ENCODE peak calls at places on chromosomes 5 and 9, in eight cellular contexts. One of them, this sample, is unnamed. For H3K4me1, the result is how much of the 10 kb centered on the place peaks cover.

GRCh38 chr5:58968350-58968749 is 385.5 kb downstream of the RAB3C start:
- DNase-seq in stomach: no peak
- DNase-seq in HepG2: no peak
- DNase-seq in spleen: no peak
- DNase-seq in suprapubic skin: no peak
- DNase-seq in HCT116: no peak
- DNase-seq in sigmoid colon: no peak
- DNase-seq in K562: no peak
- DNase-seq in this sample: no peak

GRCh38 chr5:124393564-124394379 is 352.7 kb downstream of the ZNF608 start:
- DNase-seq in K562: no peak
- DNase-seq in stomach: no peak
- DNase-seq in HepG2: no peak
- DNase-seq in suprapubic skin: no peak
- DNase-seq in sigmoid colon: no peak
- DNase-seq in HCT116: no peak
- DNase-seq in spleen: no peak
- DNase-seq in this sample: no peak

GRCh38 chr9:130985606-130986162 is 23.3 kb upstream of the LAMC3 start:
- DNase-seq in K562: peak
- DNase-seq in HCT116: no peak
- DNase-seq in HepG2: no peak
- DNase-seq in stomach: no peak
- DNase-seq in suprapubic skin: no peak
- DNase-seq in spleen: no peak
- DNase-seq in sigmoid colon: no peak
- DNase-seq in this sample: no peak

GRCh38 chr9:112575107-112575506 is 88.5 kb downstream of the KIAA1958 start:
- DNase-seq in HCT116: no peak
- DNase-seq in suprapubic skin: no peak
- DNase-seq in HepG2: no peak
- DNase-seq in spleen: no peak
- DNase-seq in K562: no peak
- DNase-seq in sigmoid colon: no peak
- DNase-seq in stomach: no peak
- DNase-seq in this sample: no peak

GRCh38 chr9:115946530-115946929 is 207.1 kb upstream of the PAPPA start:
- DNase-seq in sigmoid colon: no peak
- DNase-seq in stomach: no peak
- DNase-seq in spleen: no peak
- DNase-seq in HepG2: peak
- DNase-seq in K562: no peak
- DNase-seq in HCT116: no peak
- DNase-seq in suprapubic skin: no peak
- DNase-seq in this sample: no peak

GRCh38 chr9:112061152-112061740 is 113.9 kb downstream of the SUSD1 start:
- DNase-seq in HCT116: peak
- DNase-seq in stomach: peak
- DNase-seq in HepG2: peak
- DNase-seq in suprapubic skin: no peak
- DNase-seq in sigmoid colon: peak
- DNase-seq in spleen: peak
- DNase-seq in K562: peak
- DNase-seq in this sample: no peak

GRCh38 chr9:104974053-104974983 is 46.4 kb upstream of the ABCA1 start:
- DNase-seq in HCT116: no peak
- DNase-seq in HepG2: peak
- DNase-seq in stomach: no peak
- DNase-seq in spleen: no peak
- DNase-seq in sigmoid colon: no peak
- DNase-seq in K562: no peak
- DNase-seq in suprapubic skin: no peak
- DNase-seq in this sample: no peak

GRCh38 chr5:135433626-135434426 is 13.3 kb downstream of the DCANP1 start:
- DNase-seq in stomach: no peak
- DNase-seq in HepG2: peak
- DNase-seq in sigmoid colon: no peak
- DNase-seq in K562: peak
- DNase-seq in spleen: peak
- DNase-seq in suprapubic skin: no peak
- DNase-seq in HCT116: no peak
- DNase-seq in this sample: no peak

GRCh38 chr5:72163349-72163983 is 56.2 kb downstream of the MAP1B start:
- DNase-seq in K562: no peak
- DNase-seq in spleen: no peak
- DNase-seq in HCT116: no peak
- DNase-seq in sigmoid colon: no peak
- DNase-seq in HepG2: no peak
- DNase-seq in suprapubic skin: no peak
- DNase-seq in stomach: no peak
- DNase-seq in this sample: no peak

GRCh38 chr9:126804696-126805545 is at the start of gene ZBTB43:
- DNase-seq in sigmoid colon: peak
- DNase-seq in HepG2: peak
- DNase-seq in stomach: peak
- DNase-seq in HCT116: peak
- DNase-seq in suprapubic skin: peak
- DNase-seq in spleen: peak
- DNase-seq in K562: peak
- DNase-seq in this sample: peak
- TF ChIP-seq POLR2AphosphoS5 in sigmoid colon: peak
- TF ChIP-seq POLR2AphosphoS5 in HepG2: peak
- TF ChIP-seq POLR2AphosphoS5 in stomach: peak
- TF ChIP-seq POLR2AphosphoS5 in HCT116: peak
- TF ChIP-seq POLR2AphosphoS5 in suprapubic skin: peak
- TF ChIP-seq POLR2AphosphoS5 in spleen: peak
- TF ChIP-seq POLR2AphosphoS5 in K562: peak
- TF ChIP-seq POLR2AphosphoS5 in this sample: peak

GRCh38 chr5:149300441-149300840 is 28.8 kb downstream of the AFAP1L1 start:
- DNase-seq in K562: no peak
- DNase-seq in sigmoid colon: no peak
- DNase-seq in HCT116: no peak
- DNase-seq in spleen: no peak
- DNase-seq in suprapubic skin: no peak
- DNase-seq in stomach: no peak
- DNase-seq in HepG2: no peak
- DNase-seq in this sample: no peak

GRCh38 chr5:149297340-149298023 is 25.8 kb downstream of the AFAP1L1 start:
- DNase-seq in suprapubic skin: no peak
- DNase-seq in sigmoid colon: no peak
- DNase-seq in stomach: no peak
- DNase-seq in HepG2: no peak
- DNase-seq in HCT116: no peak
- DNase-seq in K562: no peak
- DNase-seq in spleen: no peak
- DNase-seq in this sample: no peak

GRCh38 chr5:149298163-149298562 is 26.5 kb downstream of the AFAP1L1 start:
- DNase-seq in sigmoid colon: no peak
- DNase-seq in HCT116: no peak
- DNase-seq in stomach: no peak
- DNase-seq in K562: no peak
- DNase-seq in HepG2: no peak
- DNase-seq in spleen: no peak
- DNase-seq in suprapubic skin: no peak
- DNase-seq in this sample: no peak

GRCh38 chr5:149299451-149300054 is 27.9 kb downstream of the AFAP1L1 start:
- DNase-seq in HepG2: peak
- DNase-seq in stomach: no peak
- DNase-seq in HCT116: no peak
- DNase-seq in suprapubic skin: no peak
- DNase-seq in sigmoid colon: no peak
- DNase-seq in spleen: no peak
- DNase-seq in K562: no peak
- DNase-seq in this sample: no peak

GRCh38 chr5:149298857-149299404 is 27.3 kb downstream of the AFAP1L1 start:
- DNase-seq in HCT116: no peak
- DNase-seq in stomach: no peak
- DNase-seq in sigmoid colon: no peak
- DNase-seq in HepG2: no peak
- DNase-seq in spleen: no peak
- DNase-seq in suprapubic skin: no peak
- DNase-seq in K562: no peak
- DNase-seq in this sample: no peak
- H3K4me1 ChIP-seq in HCT116: under half
- H3K4me1 ChIP-seq in stomach: under half
- H3K4me1 ChIP-seq in sigmoid colon: under half
- H3K4me1 ChIP-seq in HepG2: under half
- H3K4me1 ChIP-seq in spleen: under half
- H3K4me1 ChIP-seq in suprapubic skin: under half
- H3K4me1 ChIP-seq in K562: under half
- H3K4me1 ChIP-seq in this sample: under half

GRCh38 chr5:76720988-76721569 is 5.2 kb downstream of the F2R start:
- DNase-seq in spleen: no peak
- DNase-seq in sigmoid colon: no peak
- DNase-seq in suprapubic skin: no peak
- DNase-seq in stomach: no peak
- DNase-seq in HCT116: no peak
- DNase-seq in HepG2: no peak
- DNase-seq in K562: no peak
- DNase-seq in this sample: no peak

GRCh38 chr5:76728965-76729364 is 13.0 kb downstream of the F2R start:
- DNase-seq in suprapubic skin: no peak
- DNase-seq in HepG2: no peak
- DNase-seq in stomach: no peak
- DNase-seq in HCT116: no peak
- DNase-seq in sigmoid colon: no peak
- DNase-seq in K562: no peak
- DNase-seq in spleen: no peak
- DNase-seq in this sample: no peak

GRCh38 chr5:76729373-76730290 is 13.7 kb downstream of the F2R start:
- DNase-seq in sigmoid colon: no peak
- DNase-seq in spleen: no peak
- DNase-seq in HepG2: no peak
- DNase-seq in stomach: no peak
- DNase-seq in K562: no peak
- DNase-seq in suprapubic skin: no peak
- DNase-seq in HCT116: no peak
- DNase-seq in this sample: no peak

GRCh38 chr5:76723266-76723665 is 7.3 kb downstream of the F2R start:
- DNase-seq in HCT116: no peak
- DNase-seq in sigmoid colon: no peak
- DNase-seq in HepG2: no peak
- DNase-seq in stomach: no peak
- DNase-seq in suprapubic skin: no peak
- DNase-seq in spleen: no peak
- DNase-seq in K562: no peak
- DNase-seq in this sample: no peak

GRCh38 chr5:76724871-76725270 is 8.9 kb downstream of the F2R start:
- DNase-seq in suprapubic skin: no peak
- DNase-seq in HCT116: no peak
- DNase-seq in stomach: no peak
- DNase-seq in HepG2: peak
- DNase-seq in sigmoid colon: no peak
- DNase-seq in spleen: no peak
- DNase-seq in K562: no peak
- DNase-seq in this sample: no peak
- TF ChIP-seq POLR2A in suprapubic skin: no peak
- TF ChIP-seq POLR2A in HCT116: no peak
- TF ChIP-seq POLR2A in stomach: no peak
- TF ChIP-seq POLR2A in HepG2: no peak
- TF ChIP-seq POLR2A in sigmoid colon: no peak
- TF ChIP-seq POLR2A in spleen: no peak
- TF ChIP-seq POLR2A in K562: no peak
- TF ChIP-seq POLR2A in this sample: no peak

GRCh38 chr9:128724744-128725211 is 851 bp upstream of the ZDHHC12 start:
- DNase-seq in K562: peak
- DNase-seq in stomach: peak
- DNase-seq in HepG2: peak
- DNase-seq in suprapubic skin: no peak
- DNase-seq in sigmoid colon: peak
- DNase-seq in spleen: peak
- DNase-seq in HCT116: peak
- DNase-seq in this sample: peak
- TF ChIP-seq POLR2AphosphoS5 in K562: no peak
- TF ChIP-seq POLR2AphosphoS5 in stomach: no peak
- TF ChIP-seq POLR2AphosphoS5 in HepG2: no peak
- TF ChIP-seq POLR2AphosphoS5 in suprapubic skin: no peak
- TF ChIP-seq POLR2AphosphoS5 in sigmoid colon: no peak
- TF ChIP-seq POLR2AphosphoS5 in spleen: no peak
- TF ChIP-seq POLR2AphosphoS5 in HCT116: peak
- TF ChIP-seq POLR2AphosphoS5 in this sample: peak

GRCh38 chr5:171400169-171400568 is 12.5 kb downstream of the NPM1 start:
- DNase-seq in spleen: no peak
- DNase-seq in K562: no peak
- DNase-seq in sigmoid colon: no peak
- DNase-seq in stomach: no peak
- DNase-seq in HepG2: no peak
- DNase-seq in HCT116: no peak
- DNase-seq in suprapubic skin: no peak
- DNase-seq in this sample: no peak

GRCh38 chr5:171401167-171401947 is 13.7 kb downstream of the NPM1 start:
- DNase-seq in HepG2: no peak
- DNase-seq in sigmoid colon: no peak
- DNase-seq in suprapubic skin: no peak
- DNase-seq in spleen: no peak
- DNase-seq in K562: no peak
- DNase-seq in HCT116: no peak
- DNase-seq in stomach: no peak
- DNase-seq in this sample: no peak

GRCh38 chr5:171397190-171397589 is 9.5 kb downstream of the NPM1 start:
- DNase-seq in spleen: no peak
- DNase-seq in sigmoid colon: no peak
- DNase-seq in K562: no peak
- DNase-seq in stomach: no peak
- DNase-seq in HCT116: no peak
- DNase-seq in HepG2: no peak
- DNase-seq in suprapubic skin: no peak
- DNase-seq in this sample: no peak

GRCh38 chr5:171395042-171395441 is 7.4 kb downstream of the NPM1 start:
- DNase-seq in stomach: no peak
- DNase-seq in suprapubic skin: no peak
- DNase-seq in spleen: no peak
- DNase-seq in K562: no peak
- DNase-seq in HCT116: no peak
- DNase-seq in HepG2: no peak
- DNase-seq in sigmoid colon: no peak
- DNase-seq in this sample: no peak

GRCh38 chr5:171397599-171397998 is 9.9 kb downstream of the NPM1 start:
- DNase-seq in sigmoid colon: no peak
- DNase-seq in stomach: no peak
- DNase-seq in HCT116: no peak
- DNase-seq in K562: no peak
- DNase-seq in HepG2: no peak
- DNase-seq in spleen: no peak
- DNase-seq in suprapubic skin: no peak
- DNase-seq in this sample: no peak
- H3K4me1 ChIP-seq in sigmoid colon: under half
- H3K4me1 ChIP-seq in stomach: half or more
- H3K4me1 ChIP-seq in HCT116: under half
- H3K4me1 ChIP-seq in K562: under half
- H3K4me1 ChIP-seq in HepG2: half or more
- H3K4me1 ChIP-seq in spleen: half or more
- H3K4me1 ChIP-seq in suprapubic skin: under half
- H3K4me1 ChIP-seq in this sample: under half

GRCh38 chr9:12813960-12814876 is 39.4 kb downstream of the LURAP1L start:
- DNase-seq in K562: no peak
- DNase-seq in suprapubic skin: peak
- DNase-seq in HCT116: peak
- DNase-seq in sigmoid colon: peak
- DNase-seq in stomach: peak
- DNase-seq in HepG2: peak
- DNase-seq in spleen: no peak
- DNase-seq in this sample: peak
- TF ChIP-seq POLR2A in K562: no peak
- TF ChIP-seq POLR2A in suprapubic skin: no peak
- TF ChIP-seq POLR2A in HCT116: no peak
- TF ChIP-seq POLR2A in sigmoid colon: no peak
- TF ChIP-seq POLR2A in stomach: no peak
- TF ChIP-seq POLR2A in HepG2: peak
- TF ChIP-seq POLR2A in spleen: no peak
- TF ChIP-seq POLR2A in this sample: no peak